ENCODE peak calls at places on chromosome 7, in six cellular contexts. One of them, this sample, is unnamed.

GRCh38 chr7:39271386-39271785 is 293.7 kb downstream of the POU6F2 start:
- DNase-seq in NCI-H1092: peak; percentile 78
- DNase-seq in mesenchymal stem cell: no peak
- DNase-seq in activated T-helper 1 cell treated with anti-CD3 and anti-CD28 coated beads, Interleukin-2, amount 50 U/mL, for 16 hours: no peak
- DNase-seq in GM12865: no peak
- DNase-seq in GM06990: no peak
- DNase-seq in this sample: no peak

GRCh38 chr7:107068156-107068555 is 23.7 kb downstream of the PRKAR2B start:
- DNase-seq in NCI-H1092: no peak
- DNase-seq in mesenchymal stem cell: peak; percentile 70
- DNase-seq in activated T-helper 1 cell treated with anti-CD3 and anti-CD28 coated beads, Interleukin-2, amount 50 U/mL, for 16 hours: no peak
- DNase-seq in GM12865: peak; percentile 8
- DNase-seq in GM06990: no peak
- DNase-seq in this sample: no peak

GRCh38 chr7:105621617-105622016 is 40.3 kb upstream of the EFCAB10 start:
- DNase-seq in NCI-H1092: no peak
- DNase-seq in mesenchymal stem cell: no peak
- DNase-seq in activated T-helper 1 cell treated with anti-CD3 and anti-CD28 coated beads, Interleukin-2, amount 50 U/mL, for 16 hours: no peak
- DNase-seq in GM12865: no peak
- DNase-seq in GM06990: no peak
- DNase-seq in this sample: no peak

GRCh38 chr7:112571852-112572607 is 91.2 kb downstream of the LSMEM1 start:
- DNase-seq in NCI-H1092: no peak
- DNase-seq in mesenchymal stem cell: no peak
- DNase-seq in activated T-helper 1 cell treated with anti-CD3 and anti-CD28 coated beads, Interleukin-2, amount 50 U/mL, for 16 hours: no peak
- DNase-seq in GM12865: no peak
- DNase-seq in GM06990: no peak
- DNase-seq in this sample: no peak

GRCh38 chr7:24366901-24367300 is 82.9 kb downstream of the NPY start:
- DNase-seq in NCI-H1092: no peak
- DNase-seq in mesenchymal stem cell: no peak
- DNase-seq in activated T-helper 1 cell treated with anti-CD3 and anti-CD28 coated beads, Interleukin-2, amount 50 U/mL, for 16 hours: no peak
- DNase-seq in GM12865: no peak
- DNase-seq in GM06990: no peak
- DNase-seq in this sample: no peak

GRCh38 chr7:124489925-124490324 is 275.7 kb downstream of the GPR37 start:
- DNase-seq in NCI-H1092: peak; percentile 3
- DNase-seq in mesenchymal stem cell: no peak
- DNase-seq in activated T-helper 1 cell treated with anti-CD3 and anti-CD28 coated beads, Interleukin-2, amount 50 U/mL, for 16 hours: no peak
- DNase-seq in GM12865: no peak
- DNase-seq in GM06990: no peak
- DNase-seq in this sample: no peak

GRCh38 chr7:131173148-131173890 is 154.4 kb upstream of the MKLN1 start:
- DNase-seq in NCI-H1092: no peak
- DNase-seq in mesenchymal stem cell: peak; percentile 11
- DNase-seq in activated T-helper 1 cell treated with anti-CD3 and anti-CD28 coated beads, Interleukin-2, amount 50 U/mL, for 16 hours: no peak
- DNase-seq in GM12865: no peak
- DNase-seq in GM06990: no peak
- DNase-seq in this sample: no peak

GRCh38 chr7:126659124-126659523 is 593.6 kb downstream of the GRM8 start:
- DNase-seq in NCI-H1092: no peak
- DNase-seq in mesenchymal stem cell: no peak
- DNase-seq in activated T-helper 1 cell treated with anti-CD3 and anti-CD28 coated beads, Interleukin-2, amount 50 U/mL, for 16 hours: no peak
- DNase-seq in GM12865: peak; percentile 44
- DNase-seq in GM06990: peak; percentile 69
- DNase-seq in this sample: peak; percentile 67

GRCh38 chr7:109246330-109247077 is 676.8 kb downstream of the DNAJB9 start:
- DNase-seq in NCI-H1092: no peak
- DNase-seq in mesenchymal stem cell: no peak
- DNase-seq in activated T-helper 1 cell treated with anti-CD3 and anti-CD28 coated beads, Interleukin-2, amount 50 U/mL, for 16 hours: no peak
- DNase-seq in GM12865: no peak
- DNase-seq in GM06990: no peak
- DNase-seq in this sample: no peak

GRCh38 chr7:5428470-5429252 is 5.0 kb upstream of the TNRC18 start:
- DNase-seq in NCI-H1092: peak; percentile 73
- DNase-seq in mesenchymal stem cell: peak; percentile 95
- DNase-seq in activated T-helper 1 cell treated with anti-CD3 and anti-CD28 coated beads, Interleukin-2, amount 50 U/mL, for 16 hours: no peak
- DNase-seq in GM12865: no peak
- DNase-seq in GM06990: no peak
- DNase-seq in this sample: no peak

GRCh38 chr7:144857463-144857862 is 21.6 kb upstream of the TPK1 start:
- DNase-seq in NCI-H1092: peak; percentile 4
- DNase-seq in mesenchymal stem cell: no peak
- DNase-seq in activated T-helper 1 cell treated with anti-CD3 and anti-CD28 coated beads, Interleukin-2, amount 50 U/mL, for 16 hours: no peak
- DNase-seq in GM12865: no peak
- DNase-seq in GM06990: no peak
- DNase-seq in this sample: no peak

GRCh38 chr7:158313931-158314330 is 273.7 kb downstream of the PTPRN2 start:
- DNase-seq in NCI-H1092: no peak
- DNase-seq in mesenchymal stem cell: no peak
- DNase-seq in activated T-helper 1 cell treated with anti-CD3 and anti-CD28 coated beads, Interleukin-2, amount 50 U/mL, for 16 hours: no peak
- DNase-seq in GM12865: no peak
- DNase-seq in GM06990: no peak
- DNase-seq in this sample: no peak

GRCh38 chr7:142760071-142760642 is 10.6 kb upstream of the PRSS2 start:
- DNase-seq in NCI-H1092: no peak
- DNase-seq in mesenchymal stem cell: no peak
- DNase-seq in activated T-helper 1 cell treated with anti-CD3 and anti-CD28 coated beads, Interleukin-2, amount 50 U/mL, for 16 hours: no peak
- DNase-seq in GM12865: no peak
- DNase-seq in GM06990: no peak
- DNase-seq in this sample: no peak

GRCh38 chr7:1458676-1459511 is at the start of gene MICALL2:
- DNase-seq in NCI-H1092: peak; percentile 29
- DNase-seq in mesenchymal stem cell: peak; percentile 92
- DNase-seq in activated T-helper 1 cell treated with anti-CD3 and anti-CD28 coated beads, Interleukin-2, amount 50 U/mL, for 16 hours: peak; percentile 15
- DNase-seq in GM12865: no peak
- DNase-seq in GM06990: no peak
- DNase-seq in this sample: no peak

GRCh38 chr7:135684134-135684533 is 21.8 kb downstream of the STMP1 start:
- DNase-seq in NCI-H1092: no peak
- DNase-seq in mesenchymal stem cell: peak; percentile 37
- DNase-seq in activated T-helper 1 cell treated with anti-CD3 and anti-CD28 coated beads, Interleukin-2, amount 50 U/mL, for 16 hours: no peak
- DNase-seq in GM12865: no peak
- DNase-seq in GM06990: no peak
- DNase-seq in this sample: no peak

GRCh38 chr7:43076189-43076605 is 36.2 kb upstream of the HECW1 start:
- DNase-seq in NCI-H1092: no peak
- DNase-seq in mesenchymal stem cell: peak; percentile 28
- DNase-seq in activated T-helper 1 cell treated with anti-CD3 and anti-CD28 coated beads, Interleukin-2, amount 50 U/mL, for 16 hours: no peak
- DNase-seq in GM12865: peak; percentile 89
- DNase-seq in GM06990: peak; percentile 75
- DNase-seq in this sample: peak; percentile 88

GRCh38 chr7:97145068-97145467 is 27.6 kb downstream of the SDHAF3 start:
- DNase-seq in NCI-H1092: peak; percentile 2
- DNase-seq in mesenchymal stem cell: peak; percentile 56
- DNase-seq in activated T-helper 1 cell treated with anti-CD3 and anti-CD28 coated beads, Interleukin-2, amount 50 U/mL, for 16 hours: no peak
- DNase-seq in GM12865: peak; percentile 32
- DNase-seq in GM06990: no peak
- DNase-seq in this sample: no peak

This sample was measured in GM12878.